ENCODE peak calls at places on chromosomes 6 and 20, in eight cellular contexts. F is EH, K is caudate nucleus, I is NCI-H69, A is fibroblast of the aortic adventitia, X is GM04503, O is iris pigment epithelial cell, P is NCI-H2081. M is an unnamed sample.

GRCh38 chr6:41278699-41279405 is 7.6 kb downstream of the TREM1 start:
- DNase-seq in P (peak), I (peak), K (no peak), A (peak), F (peak), O (peak), X (no peak), M (no peak)

GRCh38 chr6:125363010-125363359 is 61.2 kb upstream of the HDDC2 start:
- DNase-seq in A (peak), O (peak), K (no peak), I (no peak), F (peak), P (no peak), X (no peak), M (no peak)

GRCh38 chr6:150877928-150878327 is 12.4 kb downstream of the MTHFD1L start:
- DNase-seq in A (no peak), P (no peak), K (no peak), I (no peak), F (no peak), O (no peak), X (no peak), M (no peak)

GRCh38 chr20:35238170-35238569 is 11.7 kb downstream of the MMP24 start:
- DNase-seq in A (no peak), F (no peak), K (no peak), O (no peak), P (no peak), I (no peak), X (no peak), M (no peak)

GRCh38 chr6:101391772-101392560 is 1.5 kb upstream of the GRIK2 start:
- DNase-seq in F (peak), O (no peak), A (no peak), P (no peak), X (no peak), I (peak), K (no peak), M (no peak)

GRCh38 chr20:48827880-48828733 is at the start of gene PREX1:
- DNase-seq in K (no peak), O (peak), F (peak), I (peak), P (peak), A (peak), X (no peak), M (peak)

GRCh38 chr6:152338335-152339125 is 298.6 kb downstream of the SYNE1 start:
- DNase-seq in X (no peak), O (peak), I (peak), K (no peak), P (peak), F (peak), A (peak), M (no peak)

GRCh38 chr20:43467589-43467988 is 9.9 kb downstream of the SRSF6 start:
- DNase-seq in P (no peak), F (no peak), I (no peak), A (no peak), K (no peak), O (no peak), X (no peak), M (no peak)

GRCh38 chr20:52094693-52095092 is 96.9 kb downstream of the ZFP64 start:
- DNase-seq in I (no peak), F (no peak), X (no peak), A (no peak), O (no peak), P (no peak), K (no peak), M (no peak)

GRCh38 chr6:136737343-136738177 is 54.7 kb downstream of the MAP3K5 start:
- DNase-seq in P (no peak), O (peak), F (peak), K (no peak), A (peak), I (no peak), X (no peak), M (peak)

GRCh38 chr6:151141685-151142084 is 98.1 kb upstream of the AKAP12 start:
- DNase-seq in O (peak), P (no peak), X (no peak), K (no peak), I (no peak), A (no peak), F (peak), M (no peak)

GRCh38 chr20:2838847-2839671 is 1.4 kb downstream of the PCED1A start:
- DNase-seq in I (no peak), P (no peak), A (no peak), O (no peak), X (no peak), K (no peak), F (no peak), M (no peak)

GRCh38 chr6:169589699-169590257 is 112.1 kb downstream of the WDR27 start:
- DNase-seq in F (peak), X (peak), K (no peak), A (no peak), P (no peak), O (peak), I (no peak), M (no peak)

GRCh38 chr6:124670801-124671200 is 291.4 kb upstream of the RNF217 start:
- DNase-seq in K (no peak), P (peak), F (no peak), O (no peak), I (peak), X (no peak), A (no peak), M (no peak)